ENCODE peak calls at places on chromosomes 6 and 20, in six cellular contexts. One of them, this sample, is unnamed.

GRCh38 chr20:31515775-31516107 is 1.5 kb downstream of the HM13 start:
- DNase-seq in transverse colon: peak; percentile 26
- DNase-seq in pancreas: no peak
- DNase-seq in A549: no peak
- DNase-seq in GM23248: peak; percentile 26
- DNase-seq in effector memory CD4-positive, alpha-beta T cell: no peak
- DNase-seq in this sample: no peak

GRCh38 chr6:135743476-135743875 is 108.0 kb upstream of the PDE7B start:
- DNase-seq in GM23248: no peak
- DNase-seq in transverse colon: no peak
- DNase-seq in A549: no peak
- DNase-seq in pancreas: no peak
- DNase-seq in effector memory CD4-positive, alpha-beta T cell: no peak
- DNase-seq in this sample: no peak

GRCh38 chr20:8721098-8721497 is 347.8 kb upstream of the PLCB4 start:
- DNase-seq in A549: peak; percentile 13
- DNase-seq in GM23248: peak; percentile 73
- DNase-seq in effector memory CD4-positive, alpha-beta T cell: no peak
- DNase-seq in transverse colon: no peak
- DNase-seq in pancreas: no peak
- DNase-seq in this sample: peak; percentile 71

GRCh38 chr6:63565727-63566625 is 6.3 kb upstream of the LOC128125822 start:
- DNase-seq in pancreas: no peak
- DNase-seq in A549: no peak
- DNase-seq in transverse colon: no peak
- DNase-seq in effector memory CD4-positive, alpha-beta T cell: no peak
- DNase-seq in GM23248: no peak
- DNase-seq in this sample: no peak

GRCh38 chr6:170062209-170062903 is 228.5 kb downstream of the DLL1 start:
- DNase-seq in A549: no peak
- DNase-seq in GM23248: no peak
- DNase-seq in pancreas: peak; percentile 50
- DNase-seq in transverse colon: peak; percentile 3
- DNase-seq in effector memory CD4-positive, alpha-beta T cell: no peak
- DNase-seq in this sample: no peak

GRCh38 chr20:10672579-10673127 is 1.1 kb downstream of the JAG1 start:
- DNase-seq in transverse colon: peak; percentile 75
- DNase-seq in GM23248: peak; percentile 85
- DNase-seq in pancreas: peak; percentile 82
- DNase-seq in effector memory CD4-positive, alpha-beta T cell: no peak
- DNase-seq in A549: no peak
- DNase-seq in this sample: peak; percentile 49

GRCh38 chr6:52666523-52666922 is 4.4 kb upstream of the TMEM14A start:
- DNase-seq in effector memory CD4-positive, alpha-beta T cell: no peak
- DNase-seq in transverse colon: no peak
- DNase-seq in GM23248: no peak
- DNase-seq in A549: no peak
- DNase-seq in pancreas: no peak
- DNase-seq in this sample: no peak

GRCh38 chr6:89145461-89145961 is 344 bp upstream of the PM20D2 start:
- DNase-seq in transverse colon: no peak
- DNase-seq in pancreas: no peak
- DNase-seq in effector memory CD4-positive, alpha-beta T cell: no peak
- DNase-seq in A549: peak; percentile 18
- DNase-seq in GM23248: peak; percentile 52
- DNase-seq in this sample: no peak

GRCh38 chr20:46348231-46348803 is 40.0 kb upstream of the CDH22 start:
- DNase-seq in transverse colon: no peak
- DNase-seq in pancreas: no peak
- DNase-seq in effector memory CD4-positive, alpha-beta T cell: no peak
- DNase-seq in GM23248: peak; percentile 66
- DNase-seq in A549: no peak
- DNase-seq in this sample: no peak

GRCh38 chr6:51868591-51869355 is 218.6 kb downstream of the PKHD1 start:
- DNase-seq in effector memory CD4-positive, alpha-beta T cell: no peak
- DNase-seq in A549: no peak
- DNase-seq in GM23248: no peak
- DNase-seq in pancreas: no peak
- DNase-seq in transverse colon: no peak
- DNase-seq in this sample: no peak

GRCh38 chr6:17476506-17476905 is 83.1 kb downstream of the CAP2 start:
- DNase-seq in pancreas: no peak
- DNase-seq in GM23248: no peak
- DNase-seq in effector memory CD4-positive, alpha-beta T cell: no peak
- DNase-seq in transverse colon: no peak
- DNase-seq in A549: no peak
- DNase-seq in this sample: no peak

GRCh38 chr6:102398788-102399390 is 1005.4 kb downstream of the GRIK2 start:
- DNase-seq in A549: no peak
- DNase-seq in GM23248: no peak
- DNase-seq in pancreas: no peak
- DNase-seq in effector memory CD4-positive, alpha-beta T cell: no peak
- DNase-seq in transverse colon: no peak
- DNase-seq in this sample: no peak

GRCh38 chr6:30615958-30616810 is 859 bp downstream of the PPP1R10 start:
- DNase-seq in GM23248: peak; percentile 62
- DNase-seq in A549: no peak
- DNase-seq in effector memory CD4-positive, alpha-beta T cell: peak; percentile 25
- DNase-seq in pancreas: no peak
- DNase-seq in transverse colon: no peak
- DNase-seq in this sample: peak; percentile 61

GRCh38 chr20:56780266-56780665 is 151.2 kb downstream of the TFAP2C start:
- DNase-seq in effector memory CD4-positive, alpha-beta T cell: no peak
- DNase-seq in transverse colon: no peak
- DNase-seq in A549: no peak
- DNase-seq in pancreas: no peak
- DNase-seq in GM23248: no peak
- DNase-seq in this sample: no peak

GRCh38 chr6:17908831-17909230 is 78.6 kb downstream of the KIF13A start:
- DNase-seq in pancreas: no peak
- DNase-seq in transverse colon: no peak
- DNase-seq in effector memory CD4-positive, alpha-beta T cell: no peak
- DNase-seq in A549: no peak
- DNase-seq in GM23248: no peak
- DNase-seq in this sample: peak; percentile 56

GRCh38 chr6:131923356-131923755 is 27.8 kb downstream of the CCN2 start:
- DNase-seq in transverse colon: peak; percentile 63
- DNase-seq in effector memory CD4-positive, alpha-beta T cell: no peak
- DNase-seq in A549: no peak
- DNase-seq in GM23248: peak; percentile 60
- DNase-seq in pancreas: no peak
- DNase-seq in this sample: peak; percentile 80

GRCh38 chr6:106890447-106890846 is 84.1 kb downstream of the CD24 start:
- DNase-seq in A549: no peak
- DNase-seq in effector memory CD4-positive, alpha-beta T cell: no peak
- DNase-seq in transverse colon: no peak
- DNase-seq in pancreas: no peak
- DNase-seq in GM23248: peak; percentile 13
- DNase-seq in this sample: no peak

GRCh38 chr20:37511605-37512275 is 9.3 kb upstream of the NNAT start:
- DNase-seq in A549: no peak
- DNase-seq in pancreas: no peak
- DNase-seq in effector memory CD4-positive, alpha-beta T cell: no peak
- DNase-seq in GM23248: peak; percentile 87
- DNase-seq in transverse colon: no peak
- DNase-seq in this sample: no peak

GRCh38 chr6:145063091-145063490 is 672.2 kb downstream of the EPM2A start:
- DNase-seq in effector memory CD4-positive, alpha-beta T cell: no peak
- DNase-seq in GM23248: no peak
- DNase-seq in pancreas: no peak
- DNase-seq in transverse colon: no peak
- DNase-seq in A549: no peak
- DNase-seq in this sample: no peak

GRCh38 chr20:36641506-36641843 is 4.5 kb downstream of the SLA2 start:
- DNase-seq in GM23248: no peak
- DNase-seq in pancreas: no peak
- DNase-seq in A549: no peak
- DNase-seq in effector memory CD4-positive, alpha-beta T cell: no peak
- DNase-seq in transverse colon: no peak
- DNase-seq in this sample: no peak

GRCh38 chr6:98995116-98995515 is 47.4 kb upstream of the FBXL4 start:
- DNase-seq in GM23248: no peak
- DNase-seq in A549: no peak
- DNase-seq in pancreas: no peak
- DNase-seq in effector memory CD4-positive, alpha-beta T cell: no peak
- DNase-seq in transverse colon: no peak
- DNase-seq in this sample: no peak

GRCh38 chr20:1323256-1323655 is 5.7 kb downstream of the SDCBP2 start:
- DNase-seq in pancreas: no peak
- DNase-seq in transverse colon: no peak
- DNase-seq in A549: no peak
- DNase-seq in effector memory CD4-positive, alpha-beta T cell: no peak
- DNase-seq in GM23248: peak; percentile 74
- DNase-seq in this sample: no peak

GRCh38 chr6:125738276-125738675 is 11.2 kb upstream of the HEY2 start:
- DNase-seq in effector memory CD4-positive, alpha-beta T cell: no peak
- DNase-seq in pancreas: no peak
- DNase-seq in GM23248: no peak
- DNase-seq in transverse colon: no peak
- DNase-seq in A549: no peak
- DNase-seq in this sample: no peak

GRCh38 chr6:22248513-22249308 is 48.1 kb downstream of the PRL start:
- DNase-seq in pancreas: no peak
- DNase-seq in effector memory CD4-positive, alpha-beta T cell: no peak
- DNase-seq in A549: peak; percentile 55
- DNase-seq in GM23248: peak; percentile 38
- DNase-seq in transverse colon: no peak
- DNase-seq in this sample: peak; percentile 6

GRCh38 chr6:152836523-152836922 is 85.9 kb downstream of the VIP start:
- DNase-seq in A549: no peak
- DNase-seq in pancreas: no peak
- DNase-seq in effector memory CD4-positive, alpha-beta T cell: no peak
- DNase-seq in transverse colon: no peak
- DNase-seq in GM23248: no peak
- DNase-seq in this sample: no peak

GRCh38 chr6:152981989-152982767 is 663 bp downstream of the FBXO5 start:
- DNase-seq in pancreas: peak; percentile 62
- DNase-seq in GM23248: no peak
- DNase-seq in A549: no peak
- DNase-seq in effector memory CD4-positive, alpha-beta T cell: no peak
- DNase-seq in transverse colon: peak; percentile 14
- DNase-seq in this sample: no peak

GRCh38 chr6:155241966-155242365 is 21.8 kb upstream of the CLDN20 start:
- DNase-seq in A549: no peak
- DNase-seq in pancreas: no peak
- DNase-seq in transverse colon: no peak
- DNase-seq in GM23248: no peak
- DNase-seq in effector memory CD4-positive, alpha-beta T cell: no peak
- DNase-seq in this sample: no peak

GRCh38 chr6:46289865-46290264 is 119.1 kb upstream of the ENPP5 start:
- DNase-seq in GM23248: no peak
- DNase-seq in pancreas: no peak
- DNase-seq in transverse colon: no peak
- DNase-seq in effector memory CD4-positive, alpha-beta T cell: no peak
- DNase-seq in A549: no peak
- DNase-seq in this sample: no peak

DNA sequence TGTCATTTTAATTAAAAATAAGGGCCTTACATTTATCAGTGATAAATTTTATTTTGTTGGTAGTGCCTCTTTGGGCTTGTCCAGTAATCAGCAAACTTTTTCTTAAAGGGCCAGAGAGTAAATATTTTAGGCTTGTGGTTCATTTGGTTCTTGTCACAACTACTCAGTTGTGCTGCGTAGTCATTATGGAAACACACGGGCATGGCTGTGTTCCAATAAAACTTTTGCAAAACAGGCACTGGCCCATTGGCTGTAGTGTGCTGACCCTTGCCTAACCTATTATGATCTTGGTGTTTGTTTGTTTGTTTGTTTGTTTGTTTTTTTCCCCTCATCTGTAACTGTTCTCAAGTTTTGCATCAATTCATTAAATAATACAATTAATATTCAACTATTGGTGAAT is 19.4 kb downstream of the TBPL1 start:
- DNase-seq in transverse colon: no peak
- DNase-seq in GM23248: no peak
- DNase-seq in effector memory CD4-positive, alpha-beta T cell: no peak
- DNase-seq in pancreas: no peak
- DNase-seq in A549: no peak
- DNase-seq in this sample: no peak
- H3K4me1 ChIP-seq in transverse colon: peaks cover 22% of the 10 kb centered on the region
- H3K4me1 ChIP-seq in GM23248: peaks cover 9% of the 10 kb centered on the region
- H3K4me1 ChIP-seq in effector memory CD4-positive, alpha-beta T cell: no peaks in the 10 kb centered on the region
- H3K4me1 ChIP-seq in pancreas: peaks cover 3% of the 10 kb centered on the region
- H3K4me1 ChIP-seq in A549: peaks cover 23% of the 10 kb centered on the region
- H3K4me1 ChIP-seq in this sample: no peaks in the 10 kb centered on the region

GRCh38 chr6:41942045-41942851 is 640 bp upstream of the CCND3 start:
- DNase-seq in GM23248: peak; percentile 91
- DNase-seq in effector memory CD4-positive, alpha-beta T cell: no peak
- DNase-seq in pancreas: no peak
- DNase-seq in A549: no peak
- DNase-seq in transverse colon: no peak
- DNase-seq in this sample: no peak
- H3K4me1 ChIP-seq in GM23248: peaks cover 32% of the 10 kb centered on the region
- H3K4me1 ChIP-seq in effector memory CD4-positive, alpha-beta T cell: peaks cover 43% of the 10 kb centered on the region
- H3K4me1 ChIP-seq in pancreas: peaks cover 9% of the 10 kb centered on the region
- H3K4me1 ChIP-seq in A549: peaks cover 47% of the 10 kb centered on the region
- H3K4me1 ChIP-seq in transverse colon: peaks cover 40% of the 10 kb centered on the region
- H3K4me1 ChIP-seq in this sample: peaks cover 28% of the 10 kb centered on the region

DNA sequence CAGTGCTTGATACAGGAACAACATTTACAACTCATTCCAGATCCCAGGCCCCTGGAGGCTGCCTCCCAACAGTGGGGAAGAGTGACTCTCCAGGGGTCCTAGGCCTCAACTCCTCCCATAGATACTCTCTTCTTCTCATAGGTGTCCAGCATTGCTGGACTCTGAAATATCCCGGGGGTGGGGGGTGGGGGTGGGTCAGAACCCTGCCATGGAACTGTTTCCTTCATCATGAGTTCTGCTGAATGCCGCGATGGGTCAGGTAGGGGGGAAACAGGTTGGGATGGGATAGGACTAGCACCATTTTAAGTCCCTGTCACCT is 4.2 kb downstream of the PIM1 start:
- DNase-seq in transverse colon: no peak
- DNase-seq in effector memory CD4-positive, alpha-beta T cell: no peak
- DNase-seq in pancreas: no peak
- DNase-seq in A549: no peak
- DNase-seq in GM23248: no peak
- DNase-seq in this sample: no peak
- H3K4me1 ChIP-seq in transverse colon: peaks cover 43% of the 10 kb centered on the region
- H3K4me1 ChIP-seq in effector memory CD4-positive, alpha-beta T cell: peaks cover 47% of the 10 kb centered on the region
- H3K4me1 ChIP-seq in pancreas: peaks cover 9% of the 10 kb centered on the region
- H3K4me1 ChIP-seq in A549: peaks cover 11% of the 10 kb centered on the region
- H3K4me1 ChIP-seq in GM23248: peaks cover 8% of the 10 kb centered on the region
- H3K4me1 ChIP-seq in this sample: peaks cover 26% of the 10 kb centered on the region

DNA sequence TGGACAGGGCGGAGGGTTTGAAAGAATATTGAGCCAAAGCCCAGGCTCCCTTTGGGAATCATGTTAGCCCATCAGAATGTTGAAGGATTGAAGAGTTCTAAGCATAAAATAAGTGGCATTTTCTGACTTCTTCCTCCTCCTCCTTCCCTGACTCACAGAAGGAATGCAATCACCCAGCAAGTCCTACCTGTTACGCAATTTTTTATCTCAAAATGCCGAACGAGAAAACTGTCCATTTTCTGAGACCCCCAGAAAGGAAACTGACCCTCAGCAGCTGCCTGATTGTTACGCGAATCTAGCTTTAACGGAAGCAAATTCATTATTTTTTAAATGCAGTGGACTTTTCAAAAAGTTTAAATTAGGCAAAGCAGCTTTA is 4.7 kb upstream of the DNAJC5 start:
- DNase-seq in effector memory CD4-positive, alpha-beta T cell: no peak
- DNase-seq in A549: no peak
- DNase-seq in pancreas: no peak
- DNase-seq in transverse colon: no peak
- DNase-seq in GM23248: peak; percentile 34
- DNase-seq in this sample: no peak
- H3K4me1 ChIP-seq in effector memory CD4-positive, alpha-beta T cell: no peaks in the 10 kb centered on the region
- H3K4me1 ChIP-seq in A549: no peaks in the 10 kb centered on the region
- H3K4me1 ChIP-seq in pancreas: no peaks in the 10 kb centered on the region
- H3K4me1 ChIP-seq in transverse colon: peaks cover 9% of the 10 kb centered on the region
- H3K4me1 ChIP-seq in GM23248: peaks cover 7% of the 10 kb centered on the region
- H3K4me1 ChIP-seq in this sample: peaks cover 7% of the 10 kb centered on the region

GRCh38 chr20:62439218-62439617 is 11.9 kb upstream of the RBBP8NL start:
- DNase-seq in pancreas: no peak
- DNase-seq in A549: no peak
- DNase-seq in GM23248: no peak
- DNase-seq in effector memory CD4-positive, alpha-beta T cell: no peak
- DNase-seq in transverse colon: no peak
- DNase-seq in this sample: no peak
- H3K4me1 ChIP-seq in pancreas: no peaks in the 10 kb centered on the region
- H3K4me1 ChIP-seq in A549: no peaks in the 10 kb centered on the region
- H3K4me1 ChIP-seq in GM23248: no peaks in the 10 kb centered on the region
- H3K4me1 ChIP-seq in effector memory CD4-positive, alpha-beta T cell: no peaks in the 10 kb centered on the region
- H3K4me1 ChIP-seq in transverse colon: peaks cover 5% of the 10 kb centered on the region
- H3K4me1 ChIP-seq in this sample: peaks cover 13% of the 10 kb centered on the region

This sample was measured in HepG2.